ENCODE peak calls at places on chromosomes 13 and 19, in five cellular contexts. V is coronary artery; E is H7; S is cardiac fibroblast; J is CD4-positive, CD25-positive, alpha-beta regulatory T cell. U is an unnamed sample.

GRCh38 chr19:3034845-3035541 is 5.9 kb upstream of the TLE2 start:
- DNase-seq in S (peak), J (peak), V (no peak), E (peak), U (peak)

GRCh38 chr19:57171551-57172081 is 4.3 kb upstream of the DUXA start:
- DNase-seq in E (peak), V (peak), S (peak), J (peak), U (peak)

GRCh38 chr13:91664036-91664435 is 265.6 kb downstream of the GPC5 start:
- DNase-seq in S (no peak), E (no peak), V (no peak), J (no peak), U (peak)

GRCh38 chr13:63044617-63045016 is 1629.0 kb upstream of the PCDH20 start:
- DNase-seq in S (no peak), J (no peak), E (no peak), V (no peak), U (no peak)

GRCh38 chr19:1683869-1684572 is 31.6 kb upstream of the TCF3 start:
- DNase-seq in J (no peak), E (peak), S (no peak), V (no peak), U (no peak)

GRCh38 chr13:96967248-96967745 is 27.0 kb downstream of the OXGR1 start:
- DNase-seq in E (peak), S (no peak), J (no peak), V (no peak), U (peak)

GRCh38 chr19:4445963-4446668 is 11.5 kb downstream of the UBXN6 start:
- DNase-seq in V (no peak), J (no peak), E (peak), S (no peak), U (no peak)

GRCh38 chr13:95020298-95020987 is 280.8 kb downstream of the ABCC4 start:
- DNase-seq in E (no peak), S (no peak), V (no peak), J (no peak), U (no peak)

GRCh38 chr19:4889034-4889825 is 13.5 kb downstream of the ARRDC5 start:
- DNase-seq in E (no peak), V (no peak), J (no peak), S (peak), U (no peak)

GRCh38 chr13:105441406-105441805 is 1094.1 kb downstream of the EFNB2 start:
- DNase-seq in J (no peak), E (no peak), S (no peak), V (no peak), U (no peak)

GRCh38 chr19:40134866-40135265 is 44.1 kb upstream of the ZNF780A start:
- DNase-seq in V (no peak), J (no peak), S (no peak), E (no peak), U (no peak)

GRCh38 chr19:4369888-4370260 is 26.5 kb downstream of the MPND start:
- DNase-seq in E (peak), J (peak), S (no peak), V (no peak), U (peak)

GRCh38 chr19:23512151-23512925 is 117.1 kb upstream of the ZNF91 start:
- DNase-seq in E (no peak), S (no peak), J (no peak), V (no peak), U (no peak)

GRCh38 chr13:99033814-99034213 is 56.0 kb upstream of the DOCK9 start:
- DNase-seq in J (no peak), E (peak), V (no peak), S (peak), U (peak)

GRCh38 chr13:100138859-100139491 is 50.1 kb downstream of the PCCA start:
- DNase-seq in V (no peak), J (no peak), S (no peak), E (no peak), U (no peak)

GRCh38 chr13:72983085-72983768 is 75.6 kb upstream of the KLF5 start:
- DNase-seq in E (no peak), J (no peak), S (peak), V (no peak), U (no peak)

GRCh38 chr13:79405501-79405830 is 589 bp downstream of the RBM26 start:
- DNase-seq in J (no peak), E (no peak), S (no peak), V (no peak), U (peak)

GRCh38 chr19:3692141-3693029 is 7.9 kb downstream of the PIP5K1C start:
- DNase-seq in E (peak), V (no peak), J (peak), S (no peak), U (peak)

GRCh38 chr13:54687173-54687572 is 1658.6 kb downstream of the OLFM4 start:
- DNase-seq in J (no peak), V (no peak), S (no peak), E (no peak), U (no peak)

GRCh38 chr19:46428278-46429141 is at the start of gene PNMA8C:
- DNase-seq in V (no peak), J (no peak), S (peak), E (peak), U (peak)

GRCh38 chr13:50448535-50448981 is 394.9 kb downstream of the DLEU7 start:
- DNase-seq in S (no peak), J (no peak), E (no peak), V (no peak), U (no peak)

GRCh38 chr13:106533940-106534843 is 1.3 kb downstream of the EFNB2 start:
- DNase-seq in J (peak), V (peak), E (peak), S (peak), U (peak)

GRCh38 chr19:41575998-41576397 is at the start of gene CEACAM21:
- DNase-seq in S (no peak), E (no peak), V (no peak), J (peak), U (no peak)

GRCh38 chr19:46759817-46760333 is 13.6 kb upstream of the STRN4 start:
- DNase-seq in J (no peak), V (no peak), S (peak), E (peak), U (no peak)

GRCh38 chr13:34654203-34654602 is 287.9 kb upstream of the NBEA start:
- DNase-seq in S (no peak), J (no peak), E (no peak), V (no peak), U (peak)

GRCh38 chr13:96450635-96451034 is 360.7 kb downstream of the HS6ST3 start:
- DNase-seq in V (no peak), S (no peak), J (no peak), E (no peak), U (no peak)

GRCh38 chr19:46466536-46467199 is 4.7 kb downstream of the PNMA8A start:
- DNase-seq in V (no peak), J (no peak), E (no peak), S (peak), U (no peak)

GRCh38 chr13:35923347-35923746 is 207.8 kb downstream of the DCLK1 start:
- DNase-seq in J (no peak), V (no peak), E (no peak), S (peak), U (no peak)

GRCh38 chr19:41195675-41196497 is 2.9 kb downstream of the CYP2S1 start:
- DNase-seq in V (no peak), E (no peak), J (no peak), S (no peak), U (no peak)

GRCh38 chr19:1251503-1252220 is 3.3 kb downstream of the MIDN start:
- DNase-seq in V (no peak), E (peak), J (peak), S (no peak), U (peak)

DNA sequence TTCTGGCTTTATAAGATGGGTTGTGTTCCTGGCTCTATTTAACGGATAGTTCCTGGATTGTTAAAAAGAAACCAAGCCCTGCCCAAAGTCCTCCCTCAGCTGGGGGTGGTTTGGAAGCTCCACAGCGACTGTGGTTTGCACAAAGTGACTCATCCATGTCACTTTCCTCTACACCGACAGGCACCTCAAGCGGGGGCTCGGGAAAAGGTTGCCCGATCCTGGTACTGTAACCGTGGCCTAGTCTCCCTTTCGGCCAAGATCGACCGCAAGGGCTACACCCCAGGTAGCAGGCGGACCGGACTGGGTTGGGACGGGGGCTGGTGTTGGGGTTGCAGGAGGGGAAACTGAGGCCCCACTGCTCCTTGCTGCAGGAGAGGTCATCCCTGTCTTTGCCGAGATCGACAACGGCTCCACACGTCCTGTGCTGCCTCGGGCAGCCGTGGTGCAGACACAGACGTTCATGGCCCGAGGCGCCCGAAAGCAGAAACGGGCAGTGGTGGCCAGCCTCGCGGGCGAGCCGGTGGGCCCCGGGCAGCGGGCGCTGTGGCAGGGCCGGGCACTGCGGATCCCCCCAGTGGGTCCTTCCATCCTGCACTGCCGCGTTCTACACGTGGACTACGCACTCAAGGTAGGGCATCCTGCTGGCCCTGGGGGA is 1.6 kb downstream of the ARRDC2 start:
- DNase-seq in S (no peak), J (no peak), V (no peak), E (no peak), U (no peak)
- H3K4me3 ChIP-seq in S (peak), J (peak), V (peak), E (no peak), U (no peak)

GRCh38 chr19:17078038-17078919 is 2.7 kb downstream of the MYO9B start:
- DNase-seq in J (no peak), V (no peak), S (no peak), E (no peak), U (peak)

GRCh38 chr19:17078920-17079709 is 3.5 kb downstream of the MYO9B start:
- DNase-seq in V (no peak), J (no peak), E (no peak), S (peak), U (peak)

GRCh38 chr19:17079710-17080440 is 4.3 kb downstream of the MYO9B start:
- DNase-seq in V (peak), E (peak), S (peak), J (peak), U (no peak)

GRCh38 chr19:17081672-17082630 is 6.4 kb downstream of the MYO9B start:
- DNase-seq in V (no peak), E (no peak), S (peak), J (no peak), U (peak)

DNA sequence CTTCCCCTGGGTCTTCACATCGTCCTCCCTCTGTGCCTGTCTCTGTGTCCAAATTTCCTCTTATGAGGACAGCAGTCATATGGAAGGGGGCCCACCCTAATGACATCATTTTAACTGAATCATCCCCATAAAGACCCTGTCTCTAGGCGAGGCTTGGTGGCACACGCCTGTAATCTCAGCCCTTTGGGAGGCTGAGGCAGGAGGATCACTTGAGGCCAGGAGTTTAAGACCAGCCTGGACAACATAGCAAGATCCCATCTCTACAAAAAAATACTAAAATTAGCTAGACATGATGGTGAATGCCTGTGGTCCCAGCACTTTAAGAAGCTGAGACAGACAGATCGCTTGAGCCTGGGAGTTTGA is 4.8 kb downstream of the MYO9B start:
- DNase-seq in J (no peak), V (no peak), S (no peak), E (no peak), U (no peak)
- H3K4me3 ChIP-seq in J (peak), V (peak), S (peak), E (no peak), U (no peak)

GRCh38 chr19:10027158-10027997 is 14.1 kb downstream of the RDH8 start:
- DNase-seq in S (peak), V (peak), J (peak), E (peak), U (peak)
- H3K4me3 ChIP-seq in S (no peak), V (peak), J (no peak), E (no peak), U (no peak)

GRCh38 chr13:44147648-44148047 is 226.0 kb upstream of the SERP2 start:
- DNase-seq in J (no peak), E (no peak), V (no peak), S (no peak), U (no peak)
- H3K4me3 ChIP-seq in J (no peak), E (no peak), V (no peak), S (no peak), U (no peak)

GRCh38 chr19:53520163-53520546 is 17.8 kb upstream of the ZNF331 start:
- DNase-seq in J (no peak), S (no peak), V (no peak), E (no peak), U (no peak)
- H3K4me3 ChIP-seq in J (peak), S (peak), V (peak), E (peak), U (no peak)

GRCh38 chr19:55365922-55366321 is 2.9 kb upstream of the GARIN5B start:
- DNase-seq in V (no peak), E (no peak), J (no peak), S (no peak), U (no peak)

GRCh38 chr19:55365245-55365644 is 2.2 kb upstream of the GARIN5B start:
- DNase-seq in S (no peak), E (no peak), J (no peak), V (no peak), U (no peak)

GRCh38 chr19:55362174-55362989 is 678 bp downstream of the GARIN5B start:
- DNase-seq in E (peak), J (no peak), V (no peak), S (no peak), U (no peak)

GRCh38 chr19:55360902-55361301 is 2.2 kb downstream of the GARIN5B start:
- DNase-seq in J (no peak), S (no peak), V (no peak), E (peak), U (no peak)

GRCh38 chr19:55362990-55363716 is at the start of gene GARIN5B:
- DNase-seq in V (no peak), S (no peak), J (no peak), E (peak), U (no peak)
- H3K4me3 ChIP-seq in V (no peak), S (no peak), J (no peak), E (no peak), U (no peak)

GRCh38 chr13:37870489-37870845 is 895 bp upstream of the TRPC4 start:
- DNase-seq in E (no peak), V (no peak), J (no peak), S (peak), U (no peak)
- H3K4me3 ChIP-seq in E (peak), V (peak), J (no peak), S (peak), U (no peak)

DNA sequence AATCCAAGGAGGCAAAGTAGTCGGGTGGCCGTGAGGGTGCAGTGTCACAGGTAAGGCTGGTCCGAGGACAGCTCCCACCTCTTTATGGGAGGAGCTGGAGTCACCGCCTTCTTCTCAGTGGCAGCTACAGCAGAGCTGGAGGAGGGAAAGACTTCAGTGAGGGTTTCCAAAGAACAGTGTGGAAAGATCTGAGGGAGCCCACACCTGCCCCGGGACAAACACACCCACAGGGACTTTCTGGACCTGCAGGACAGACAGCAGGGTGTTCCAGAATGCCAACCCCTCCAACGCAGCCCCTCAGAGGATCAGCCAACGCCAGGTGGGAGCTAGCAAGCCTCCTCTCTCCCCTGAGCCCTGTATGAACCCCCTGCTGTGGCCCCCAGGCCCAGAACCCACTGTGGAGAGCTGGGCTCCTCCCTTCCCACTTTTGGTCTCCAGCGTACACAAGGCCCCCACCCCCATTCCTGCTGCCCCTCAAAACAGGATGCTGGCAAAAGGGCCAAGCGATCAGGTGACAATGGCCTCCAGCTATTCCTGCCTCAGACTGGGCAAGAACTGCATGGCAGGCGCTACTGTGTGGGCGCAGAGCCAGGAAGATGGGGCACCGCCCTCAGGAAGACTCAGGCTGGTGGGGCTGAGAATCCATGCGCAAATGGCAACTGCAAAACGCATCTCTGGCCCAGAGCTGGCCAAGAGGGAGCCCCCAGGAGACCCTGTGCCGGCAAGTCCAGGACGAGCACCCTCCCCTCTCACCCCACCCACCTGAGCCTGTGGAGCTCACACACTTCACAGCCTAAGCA is 3.5 kb upstream of the CD320 start:
- DNase-seq in V (no peak), J (no peak), S (no peak), E (no peak), U (no peak)
- H3K4me3 ChIP-seq in V (no peak), J (no peak), S (no peak), E (no peak), U (no peak)

GRCh38 chr19:58479303-58479702 is 3.2 kb downstream of the ZNF446 start:
- DNase-seq in J (no peak), E (no peak), V (no peak), S (no peak), U (no peak)

GRCh38 chr19:58482372-58482771 is 6.2 kb downstream of the ZNF446 start:
- DNase-seq in E (no peak), S (no peak), J (no peak), V (no peak), U (no peak)

GRCh38 chr19:58480481-58480830 is 4.3 kb downstream of the ZNF446 start:
- DNase-seq in E (no peak), V (no peak), S (no peak), J (no peak), U (no peak)

GRCh38 chr19:58479736-58480480 is 3.8 kb downstream of the ZNF446 start:
- DNase-seq in V (no peak), J (no peak), S (no peak), E (peak), U (no peak)

DNA sequence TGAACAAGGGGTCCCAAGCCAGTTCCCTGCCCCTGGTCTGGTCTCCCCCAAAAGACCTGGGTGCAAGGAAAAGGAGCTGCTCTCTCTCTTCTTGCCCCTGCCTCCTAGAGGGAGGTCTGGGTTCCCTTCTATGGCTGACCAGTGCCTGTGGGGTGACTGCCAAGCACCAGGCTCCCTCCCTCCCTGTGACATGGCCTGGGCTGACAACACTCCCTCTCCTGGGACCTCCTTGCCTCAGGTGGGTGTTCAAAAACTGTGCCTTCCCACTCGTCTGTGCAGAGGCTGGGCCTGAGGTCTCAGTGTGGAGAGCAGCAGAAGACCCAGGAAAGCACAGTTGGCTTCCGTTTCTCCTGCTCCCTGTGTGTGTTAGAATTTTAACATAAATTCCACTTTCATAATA is 4.7 kb downstream of the ZNF446 start:
- DNase-seq in S (no peak), J (no peak), E (no peak), V (no peak), U (no peak)
- H3K4me3 ChIP-seq in S (no peak), J (no peak), E (no peak), V (no peak), U (no peak)

U was measured in mesendoderm.